ENCODE peak calls at places on chromosomes 2 and 18, in ten cellular contexts. B is fibroblast of lung; X is epithelial cell of prostate; Y is T-cell; W is RCC 7860; E is activated T-cell treated with anti-CD3 and anti-CD28 coated beads for 24 hours; Z is DMS 273 treated with DMSO at 0.1 percent for 48 hours; P is transverse colon; K is naive thymus-derived CD8-positive, alpha-beta T cell; L is SIG-M5. T is an unnamed sample.

GRCh38 chr2:15623481-15623796 is 31.8 kb downstream of the DDX1 start:
- DNase-seq in B (no peak), X (no peak), Y (no peak), W (no peak), E (no peak), Z (no peak), P (no peak), K (no peak), L (no peak), T (no peak)

GRCh38 chr2:137348301-137348700 is 583.0 kb downstream of the THSD7B start:
- DNase-seq in B (no peak), X (peak), Y (no peak), W (no peak), E (no peak), Z (no peak), P (no peak), K (no peak), L (no peak), T (no peak)

GRCh38 chr2:189113963-189114362 is 65.6 kb downstream of the COL5A2 start:
- DNase-seq in B (peak), X (no peak), Y (no peak), W (no peak), E (no peak), Z (no peak), P (no peak), K (no peak), L (no peak), T (no peak)

GRCh38 chr2:43345391-43345813 is 119.0 kb upstream of the ZFP36L2 start:
- DNase-seq in B (peak), X (no peak), Y (no peak), W (no peak), E (no peak), Z (peak), P (no peak), K (no peak), L (no peak), T (no peak)

GRCh38 chr2:120287183-120288015 is 34.7 kb downstream of the RALB start:
- DNase-seq in B (peak), X (peak), Y (no peak), W (peak), E (no peak), Z (no peak), P (no peak), K (no peak), L (no peak), T (no peak)

GRCh38 chr2:109724533-109725460 is 69.3 kb upstream of the RGPD5 start:
- DNase-seq in B (no peak), X (no peak), Y (no peak), W (no peak), E (no peak), Z (no peak), P (no peak), K (no peak), L (no peak), T (no peak)

GRCh38 chr18:12652861-12653401 is 5.0 kb downstream of the SPIRE1 start:
- DNase-seq in B (peak), X (no peak), Y (no peak), W (no peak), E (no peak), Z (no peak), P (no peak), K (no peak), L (no peak), T (no peak)

GRCh38 chr2:180196419-180196977 is 189.4 kb upstream of the CWC22 start:
- DNase-seq in B (no peak), X (peak), Y (no peak), W (no peak), E (no peak), Z (no peak), P (no peak), K (no peak), L (no peak), T (no peak)

GRCh38 chr18:75307530-75307929 is 96.9 kb downstream of the TSHZ1 start:
- DNase-seq in B (no peak), X (no peak), Y (no peak), W (no peak), E (no peak), Z (no peak), P (no peak), K (no peak), L (no peak), T (no peak)

GRCh38 chr2:185347445-185347844 is 391.2 kb upstream of the FSIP2 start:
- DNase-seq in B (no peak), X (no peak), Y (no peak), W (no peak), E (no peak), Z (no peak), P (no peak), K (no peak), L (no peak), T (no peak)

GRCh38 chr2:70124983-70125480 is 37.8 kb downstream of the PCBP1 start:
- DNase-seq in B (peak), X (no peak), Y (peak), W (no peak), E (peak), Z (no peak), P (peak), K (no peak), L (peak), T (peak)

GRCh38 chr18:57439617-57439975 is 4.4 kb downstream of the ONECUT2 start:
- DNase-seq in B (no peak), X (no peak), Y (no peak), W (no peak), E (no peak), Z (no peak), P (no peak), K (no peak), L (no peak), T (no peak)

GRCh38 chr2:8657423-8658062 is 24.3 kb upstream of the ID2 start:
- DNase-seq in B (peak), X (no peak), Y (no peak), W (no peak), E (no peak), Z (no peak), P (no peak), K (no peak), L (no peak), T (no peak)

GRCh38 chr2:16034975-16035746 is 94.8 kb downstream of the MYCN start:
- DNase-seq in B (no peak), X (no peak), Y (no peak), W (no peak), E (no peak), Z (no peak), P (no peak), K (no peak), L (no peak), T (no peak)

GRCh38 chr2:39436592-39437521 is at the start of gene MAP4K3:
- DNase-seq in B (peak), X (peak), Y (peak), W (peak), E (peak), Z (peak), P (peak), K (peak), L (peak), T (peak)

GRCh38 chr18:13611616-13612110 is 114.7 kb downstream of the FAM210A start:
- DNase-seq in B (peak), X (no peak), Y (no peak), W (no peak), E (no peak), Z (no peak), P (no peak), K (no peak), L (no peak), T (no peak)

GRCh38 chr18:3836937-3837336 is 387.0 kb downstream of the TGIF1 start:
- DNase-seq in B (no peak), X (no peak), Y (no peak), W (no peak), E (no peak), Z (no peak), P (no peak), K (no peak), L (no peak), T (no peak)

GRCh38 chr2:33552758-33553461 is 46.2 kb downstream of the FAM98A start:
- DNase-seq in B (peak), X (no peak), Y (no peak), W (peak), E (no peak), Z (no peak), P (no peak), K (no peak), L (no peak), T (no peak)

GRCh38 chr2:237575869-237576862 is 9.8 kb downstream of the PRLH start:
- DNase-seq in B (no peak), X (no peak), Y (no peak), W (no peak), E (no peak), Z (no peak), P (no peak), K (no peak), L (no peak), T (no peak)

T was measured in CD4-positive, alpha-beta T cell.